ENCODE peak calls at places on chromosomes 3 and 15, in ten cellular contexts. One of them, this sample, is unnamed.

GRCh38 chr3:44424758-44425157 is 52.7 kb downstream of the ZNF445 start:
- DNase-seq in K562: no peak
- DNase-seq in A549: no peak
- DNase-seq in HCT116: no peak
- DNase-seq in endothelial cell of umbilical vein: no peak
- DNase-seq in SK-N-SH: no peak
- DNase-seq in NB4: no peak
- DNase-seq in H1: no peak
- DNase-seq in GM12878: no peak
- DNase-seq in HepG2: no peak
- DNase-seq in this sample: no peak

GRCh38 chr3:12886106-12886679 is 44.8 kb upstream of the RPL32 start:
- DNase-seq in K562: no peak
- DNase-seq in A549: no peak
- DNase-seq in HCT116: no peak
- DNase-seq in endothelial cell of umbilical vein: no peak
- DNase-seq in SK-N-SH: no peak
- DNase-seq in NB4: no peak
- DNase-seq in H1: no peak
- DNase-seq in GM12878: no peak
- DNase-seq in HepG2: no peak
- DNase-seq in this sample: no peak

GRCh38 chr3:138180375-138181029 is 5.8 kb upstream of the DBR1 start:
- DNase-seq in K562: peak; percentile 56
- DNase-seq in A549: peak; percentile 35
- DNase-seq in HCT116: peak; percentile 41
- DNase-seq in endothelial cell of umbilical vein: peak; percentile 50
- DNase-seq in SK-N-SH: peak; percentile 30
- DNase-seq in NB4: peak; percentile 66
- DNase-seq in H1: no peak
- DNase-seq in GM12878: no peak
- DNase-seq in HepG2: peak; percentile 50
- DNase-seq in this sample: no peak

GRCh38 chr3:152151216-152151874 is 117.4 kb upstream of the MBNL1 start:
- DNase-seq in K562: no peak
- DNase-seq in A549: no peak
- DNase-seq in HCT116: no peak
- DNase-seq in endothelial cell of umbilical vein: no peak
- DNase-seq in SK-N-SH: no peak
- DNase-seq in NB4: no peak
- DNase-seq in H1: no peak
- DNase-seq in GM12878: no peak
- DNase-seq in HepG2: no peak
- DNase-seq in this sample: no peak

GRCh38 chr15:41933771-41934170 is 38.6 kb downstream of the EHD4 start:
- DNase-seq in K562: no peak
- DNase-seq in A549: peak; percentile 47
- DNase-seq in HCT116: peak; percentile 61
- DNase-seq in endothelial cell of umbilical vein: peak; percentile 55
- DNase-seq in SK-N-SH: no peak
- DNase-seq in NB4: no peak
- DNase-seq in H1: no peak
- DNase-seq in GM12878: no peak
- DNase-seq in HepG2: no peak
- DNase-seq in this sample: no peak

GRCh38 chr15:75815811-75816719 is 27.2 kb upstream of the UBE2Q2 start:
- DNase-seq in K562: no peak
- DNase-seq in A549: no peak
- DNase-seq in HCT116: no peak
- DNase-seq in endothelial cell of umbilical vein: no peak
- DNase-seq in SK-N-SH: no peak
- DNase-seq in NB4: no peak
- DNase-seq in H1: no peak
- DNase-seq in GM12878: no peak
- DNase-seq in HepG2: no peak
- DNase-seq in this sample: no peak

GRCh38 chr3:184229424-184230080 is at the start of gene VWA5B2:
- DNase-seq in K562: peak; percentile 66
- DNase-seq in A549: peak; percentile 57
- DNase-seq in HCT116: peak; percentile 46
- DNase-seq in endothelial cell of umbilical vein: peak; percentile 60
- DNase-seq in SK-N-SH: peak; percentile 99
- DNase-seq in NB4: peak; percentile 63
- DNase-seq in H1: peak; percentile 86
- DNase-seq in GM12878: no peak
- DNase-seq in HepG2: peak; percentile 44
- DNase-seq in this sample: peak; percentile 78

GRCh38 chr15:34969340-34970097 is at the start of gene AQR:
- DNase-seq in K562: peak; percentile 97
- DNase-seq in A549: peak; percentile 99
- DNase-seq in HCT116: peak; percentile 96
- DNase-seq in endothelial cell of umbilical vein: peak; percentile 98
- DNase-seq in SK-N-SH: peak; percentile 91
- DNase-seq in NB4: peak; percentile 97
- DNase-seq in H1: peak; percentile 95
- DNase-seq in GM12878: peak; percentile 87
- DNase-seq in HepG2: peak; percentile 96
- DNase-seq in this sample: peak; percentile 96

DNA sequence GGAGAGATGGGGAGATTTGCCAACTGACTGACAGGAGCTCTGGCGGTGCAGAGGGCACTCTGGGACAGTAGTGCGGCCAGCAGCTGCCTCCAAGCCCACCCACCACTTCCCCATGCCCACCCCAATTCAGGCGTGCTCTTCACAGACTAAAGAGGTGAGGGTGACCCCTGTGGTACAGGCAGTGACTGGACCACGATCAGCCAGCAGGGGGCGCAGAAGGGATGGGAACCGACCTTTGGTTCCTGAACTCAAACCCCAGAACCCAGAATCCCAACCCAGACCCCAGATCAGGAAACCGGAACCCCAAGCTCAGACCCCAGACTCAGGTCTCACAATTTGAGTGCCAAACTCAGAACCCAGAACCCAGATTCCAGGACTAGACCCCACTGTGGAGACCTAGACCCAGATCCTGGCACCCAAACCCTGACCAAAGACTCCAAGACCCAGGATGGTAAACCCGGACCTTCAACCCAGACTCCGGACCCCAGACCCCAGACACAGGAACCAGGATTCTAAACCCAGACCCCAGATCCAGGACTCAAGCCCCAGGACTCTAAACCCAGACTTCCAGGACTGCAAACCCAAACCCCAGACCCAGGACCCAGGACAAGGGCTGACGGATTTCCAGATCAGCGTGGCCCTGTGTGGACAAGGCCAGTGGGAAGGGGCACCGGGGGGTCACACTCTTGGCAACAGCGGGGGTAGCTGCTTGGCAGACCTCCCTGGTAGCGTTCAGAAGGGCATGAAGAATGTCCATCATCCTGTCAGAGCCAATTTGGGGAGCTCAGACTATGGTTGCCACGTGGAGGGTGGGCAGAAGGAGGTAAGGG is 3.7 kb upstream of the MYL3 start:
- DNase-seq in K562: peak; percentile 80
- DNase-seq in A549: peak; percentile 28
- DNase-seq in HCT116: no peak
- DNase-seq in endothelial cell of umbilical vein: peak; percentile 38
- DNase-seq in SK-N-SH: peak; percentile 86
- DNase-seq in NB4: peak; percentile 54
- DNase-seq in H1: peak; percentile 97
- DNase-seq in GM12878: no peak
- DNase-seq in HepG2: peak; percentile 39
- DNase-seq in this sample: peak; percentile 90
- TF ChIP-seq MAX in K562: no peak
- TF ChIP-seq MAX in A549: no peak
- TF ChIP-seq MAX in HCT116: no peak
- TF ChIP-seq MAX in endothelial cell of umbilical vein: no peak
- TF ChIP-seq MAX in SK-N-SH: no peak
- TF ChIP-seq MAX in NB4: no peak
- TF ChIP-seq MAX in H1: no peak
- TF ChIP-seq MAX in GM12878: no peak
- TF ChIP-seq MAX in HepG2: no peak
- TF ChIP-seq MAX in this sample: no peak

GRCh38 chr3:79111375-79112052 is 656.3 kb downstream of the ROBO1 start:
- DNase-seq in K562: no peak
- DNase-seq in A549: no peak
- DNase-seq in HCT116: no peak
- DNase-seq in endothelial cell of umbilical vein: no peak
- DNase-seq in SK-N-SH: no peak
- DNase-seq in NB4: no peak
- DNase-seq in H1: no peak
- DNase-seq in GM12878: no peak
- DNase-seq in HepG2: no peak
- DNase-seq in this sample: no peak
- TF ChIP-seq MAX in K562: no peak
- TF ChIP-seq MAX in A549: no peak
- TF ChIP-seq MAX in HCT116: no peak
- TF ChIP-seq MAX in endothelial cell of umbilical vein: no peak
- TF ChIP-seq MAX in SK-N-SH: no peak
- TF ChIP-seq MAX in NB4: no peak
- TF ChIP-seq MAX in H1: no peak
- TF ChIP-seq MAX in GM12878: no peak
- TF ChIP-seq MAX in HepG2: no peak
- TF ChIP-seq MAX in this sample: no peak

DNA sequence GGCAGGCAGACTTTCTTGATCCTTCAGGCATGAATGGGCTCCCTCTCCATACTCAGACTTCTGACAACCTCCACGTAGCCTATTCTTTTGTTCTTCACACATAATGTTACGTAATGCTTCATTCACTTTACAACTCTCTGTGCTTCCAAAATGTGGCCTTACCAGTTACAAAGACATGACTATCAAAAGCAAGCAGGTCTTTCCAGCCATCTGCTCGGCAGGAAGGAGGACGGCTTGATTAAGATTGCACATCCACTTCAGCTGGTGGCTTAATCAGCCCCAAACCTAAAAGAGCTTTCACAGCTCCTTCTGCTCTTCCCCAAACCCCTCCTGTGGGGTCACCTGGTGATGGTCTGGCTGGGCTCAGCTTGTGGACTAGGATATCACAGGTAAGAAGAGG is 263.2 kb downstream of the XXYLT1 start:
- DNase-seq in K562: no peak
- DNase-seq in A549: no peak
- DNase-seq in HCT116: no peak
- DNase-seq in endothelial cell of umbilical vein: no peak
- DNase-seq in SK-N-SH: no peak
- DNase-seq in NB4: peak; percentile 89
- DNase-seq in H1: no peak
- DNase-seq in GM12878: no peak
- DNase-seq in HepG2: no peak
- DNase-seq in this sample: no peak
- TF ChIP-seq MAX in K562: no peak
- TF ChIP-seq MAX in A549: no peak
- TF ChIP-seq MAX in HCT116: no peak
- TF ChIP-seq MAX in endothelial cell of umbilical vein: no peak
- TF ChIP-seq MAX in SK-N-SH: no peak
- TF ChIP-seq MAX in NB4: peak; percentile 59
- TF ChIP-seq MAX in H1: no peak
- TF ChIP-seq MAX in GM12878: no peak
- TF ChIP-seq MAX in HepG2: no peak
- TF ChIP-seq MAX in this sample: no peak

DNA sequence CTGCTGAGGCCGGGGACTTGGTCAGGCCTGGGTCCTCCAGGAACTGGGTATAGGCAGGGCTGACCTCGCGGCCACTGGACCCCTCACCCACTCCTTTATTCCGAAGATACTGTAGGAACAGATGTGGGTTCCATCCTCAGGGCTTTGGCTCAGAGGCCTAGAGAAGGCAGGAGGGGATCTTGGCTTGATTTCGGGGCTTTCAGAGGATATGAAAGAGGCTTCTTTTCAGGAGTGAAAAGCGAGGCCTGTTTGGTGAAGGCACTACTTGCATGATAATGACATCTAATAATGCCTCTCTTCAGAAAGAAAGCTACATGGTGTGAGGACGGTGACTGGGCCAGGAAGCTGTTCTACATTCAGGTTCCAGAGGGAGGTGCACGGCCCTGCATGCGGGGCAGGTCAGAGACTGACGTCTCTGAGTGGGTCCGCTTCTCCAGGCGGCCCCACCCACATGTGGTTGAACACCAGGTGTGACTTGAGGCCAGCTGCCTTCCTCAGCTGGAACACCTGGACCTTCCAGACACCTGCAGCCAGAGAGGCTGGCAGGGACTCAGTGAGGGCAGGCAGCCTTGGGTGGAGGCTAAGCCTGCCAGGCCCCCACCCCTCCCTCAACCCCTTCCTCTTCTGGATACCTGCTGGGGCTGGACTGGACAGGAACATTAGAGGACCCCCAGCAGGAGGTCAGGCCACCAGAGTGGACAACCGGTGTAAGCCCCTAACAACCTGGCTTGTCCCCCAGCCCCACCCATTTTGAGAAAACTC is 31.1 kb upstream of the HHATL start:
- DNase-seq in K562: no peak
- DNase-seq in A549: no peak
- DNase-seq in HCT116: no peak
- DNase-seq in endothelial cell of umbilical vein: no peak
- DNase-seq in SK-N-SH: no peak
- DNase-seq in NB4: no peak
- DNase-seq in H1: peak; percentile 49
- DNase-seq in GM12878: no peak
- DNase-seq in HepG2: no peak
- DNase-seq in this sample: no peak
- TF ChIP-seq MAX in K562: no peak
- TF ChIP-seq MAX in A549: no peak
- TF ChIP-seq MAX in HCT116: no peak
- TF ChIP-seq MAX in endothelial cell of umbilical vein: no peak
- TF ChIP-seq MAX in SK-N-SH: no peak
- TF ChIP-seq MAX in NB4: no peak
- TF ChIP-seq MAX in H1: no peak
- TF ChIP-seq MAX in GM12878: no peak
- TF ChIP-seq MAX in HepG2: no peak
- TF ChIP-seq MAX in this sample: peak; percentile 17

GRCh38 chr15:99931703-99932603 is 198.7 kb upstream of the LYSMD4 start:
- DNase-seq in K562: no peak
- DNase-seq in A549: no peak
- DNase-seq in HCT116: no peak
- DNase-seq in endothelial cell of umbilical vein: no peak
- DNase-seq in SK-N-SH: no peak
- DNase-seq in NB4: no peak
- DNase-seq in H1: no peak
- DNase-seq in GM12878: no peak
- DNase-seq in HepG2: no peak
- DNase-seq in this sample: no peak
- TF ChIP-seq MAX in K562: no peak
- TF ChIP-seq MAX in A549: no peak
- TF ChIP-seq MAX in HCT116: no peak
- TF ChIP-seq MAX in endothelial cell of umbilical vein: no peak
- TF ChIP-seq MAX in SK-N-SH: no peak
- TF ChIP-seq MAX in NB4: no peak
- TF ChIP-seq MAX in H1: no peak
- TF ChIP-seq MAX in GM12878: no peak
- TF ChIP-seq MAX in HepG2: no peak
- TF ChIP-seq MAX in this sample: no peak

GRCh38 chr3:54817628-54818027 is 110.2 kb downstream of the LRTM1 start:
- DNase-seq in K562: no peak
- DNase-seq in A549: no peak
- DNase-seq in HCT116: no peak
- DNase-seq in endothelial cell of umbilical vein: no peak
- DNase-seq in SK-N-SH: no peak
- DNase-seq in NB4: no peak
- DNase-seq in H1: no peak
- DNase-seq in GM12878: no peak
- DNase-seq in HepG2: no peak
- DNase-seq in this sample: no peak
- TF ChIP-seq MAX in K562: no peak
- TF ChIP-seq MAX in A549: no peak
- TF ChIP-seq MAX in HCT116: no peak
- TF ChIP-seq MAX in endothelial cell of umbilical vein: no peak
- TF ChIP-seq MAX in SK-N-SH: no peak
- TF ChIP-seq MAX in NB4: no peak
- TF ChIP-seq MAX in H1: no peak
- TF ChIP-seq MAX in GM12878: no peak
- TF ChIP-seq MAX in HepG2: no peak
- TF ChIP-seq MAX in this sample: no peak

GRCh38 chr15:95132774-95133173 is 901.4 kb downstream of the MCTP2 start:
- DNase-seq in K562: no peak
- DNase-seq in A549: no peak
- DNase-seq in HCT116: no peak
- DNase-seq in endothelial cell of umbilical vein: no peak
- DNase-seq in SK-N-SH: no peak
- DNase-seq in NB4: no peak
- DNase-seq in H1: no peak
- DNase-seq in GM12878: no peak
- DNase-seq in HepG2: no peak
- DNase-seq in this sample: no peak
- TF ChIP-seq MAX in K562: no peak
- TF ChIP-seq MAX in A549: no peak
- TF ChIP-seq MAX in HCT116: no peak
- TF ChIP-seq MAX in endothelial cell of umbilical vein: no peak
- TF ChIP-seq MAX in SK-N-SH: no peak
- TF ChIP-seq MAX in NB4: no peak
- TF ChIP-seq MAX in H1: no peak
- TF ChIP-seq MAX in GM12878: no peak
- TF ChIP-seq MAX in HepG2: no peak
- TF ChIP-seq MAX in this sample: no peak

This sample was measured in WTC11.